ENCODE peak calls at places on chromosomes 13 and 19, in four cellular contexts. One of them, this sample, is unnamed. For H3K9me3, the result is how much of the 10 kb centered on the place peaks cover.

GRCh38 chr19:18226956-18227780 is 930 bp upstream of the PDE4C start:
- DNase-seq in CD4-positive, CD25-positive, alpha-beta regulatory T cell: no peak
- DNase-seq in CD4-positive, alpha-beta memory T cell: no peak
- DNase-seq in stomach: no peak
- DNase-seq in this sample: no peak

GRCh38 chr19:34904846-34905527 is 21.7 kb upstream of the ZNF30 start:
- DNase-seq in stomach: no peak
- DNase-seq in CD4-positive, alpha-beta memory T cell: no peak
- DNase-seq in CD4-positive, CD25-positive, alpha-beta regulatory T cell: no peak
- DNase-seq in this sample: no peak

GRCh38 chr19:31666126-31666525 is 316.9 kb upstream of the TSHZ3 start:
- DNase-seq in CD4-positive, alpha-beta memory T cell: no peak
- DNase-seq in CD4-positive, CD25-positive, alpha-beta regulatory T cell: no peak
- DNase-seq in stomach: no peak
- DNase-seq in this sample: no peak

GRCh38 chr19:53868091-53868891 is 608 bp downstream of the MYADM start:
- DNase-seq in stomach: peak
- DNase-seq in CD4-positive, alpha-beta memory T cell: peak
- DNase-seq in CD4-positive, CD25-positive, alpha-beta regulatory T cell: peak
- DNase-seq in this sample: peak

GRCh38 chr19:10194500-10195198 is at the start of gene DNMT1:
- DNase-seq in CD4-positive, alpha-beta memory T cell: peak
- DNase-seq in CD4-positive, CD25-positive, alpha-beta regulatory T cell: peak
- DNase-seq in stomach: peak
- DNase-seq in this sample: peak

GRCh38 chr13:28001049-28001448 is 12.6 kb upstream of the URAD start:
- DNase-seq in CD4-positive, alpha-beta memory T cell: no peak
- DNase-seq in stomach: no peak
- DNase-seq in CD4-positive, CD25-positive, alpha-beta regulatory T cell: no peak
- DNase-seq in this sample: no peak

GRCh38 chr13:94825507-94825906 is 113.2 kb upstream of the SOX21 start:
- DNase-seq in stomach: peak
- DNase-seq in CD4-positive, CD25-positive, alpha-beta regulatory T cell: no peak
- DNase-seq in CD4-positive, alpha-beta memory T cell: no peak
- DNase-seq in this sample: no peak

GRCh38 chr19:36245210-36246005 is 30.5 kb downstream of the ZNF146 start:
- DNase-seq in CD4-positive, alpha-beta memory T cell: no peak
- DNase-seq in stomach: no peak
- DNase-seq in CD4-positive, CD25-positive, alpha-beta regulatory T cell: no peak
- DNase-seq in this sample: no peak

GRCh38 chr19:16143399-16144215 is at the start of gene HSH2D:
- DNase-seq in CD4-positive, alpha-beta memory T cell: peak
- DNase-seq in stomach: peak
- DNase-seq in CD4-positive, CD25-positive, alpha-beta regulatory T cell: peak
- DNase-seq in this sample: peak

GRCh38 chr19:32646556-32646955 is 28.4 kb downstream of the ANKRD27 start:
- DNase-seq in CD4-positive, alpha-beta memory T cell: no peak
- DNase-seq in CD4-positive, CD25-positive, alpha-beta regulatory T cell: no peak
- DNase-seq in stomach: no peak
- DNase-seq in this sample: no peak

GRCh38 chr19:46692918-46693722 is 23.8 kb downstream of the PRKD2 start:
- DNase-seq in CD4-positive, CD25-positive, alpha-beta regulatory T cell: no peak
- DNase-seq in CD4-positive, alpha-beta memory T cell: no peak
- DNase-seq in stomach: no peak
- DNase-seq in this sample: no peak

GRCh38 chr19:36939153-36939552 is 23.0 kb downstream of the ZNF568 start:
- DNase-seq in CD4-positive, alpha-beta memory T cell: no peak
- DNase-seq in CD4-positive, CD25-positive, alpha-beta regulatory T cell: no peak
- DNase-seq in stomach: no peak
- DNase-seq in this sample: no peak

GRCh38 chr13:113405481-113406300 is 41.8 kb upstream of the GRTP1 start:
- DNase-seq in CD4-positive, alpha-beta memory T cell: no peak
- DNase-seq in stomach: no peak
- DNase-seq in CD4-positive, CD25-positive, alpha-beta regulatory T cell: no peak
- DNase-seq in this sample: no peak

GRCh38 chr19:51614789-51615188 is 15.4 kb downstream of the SIGLEC5 start:
- DNase-seq in CD4-positive, CD25-positive, alpha-beta regulatory T cell: no peak
- DNase-seq in stomach: no peak
- DNase-seq in CD4-positive, alpha-beta memory T cell: no peak
- DNase-seq in this sample: no peak

DNA sequence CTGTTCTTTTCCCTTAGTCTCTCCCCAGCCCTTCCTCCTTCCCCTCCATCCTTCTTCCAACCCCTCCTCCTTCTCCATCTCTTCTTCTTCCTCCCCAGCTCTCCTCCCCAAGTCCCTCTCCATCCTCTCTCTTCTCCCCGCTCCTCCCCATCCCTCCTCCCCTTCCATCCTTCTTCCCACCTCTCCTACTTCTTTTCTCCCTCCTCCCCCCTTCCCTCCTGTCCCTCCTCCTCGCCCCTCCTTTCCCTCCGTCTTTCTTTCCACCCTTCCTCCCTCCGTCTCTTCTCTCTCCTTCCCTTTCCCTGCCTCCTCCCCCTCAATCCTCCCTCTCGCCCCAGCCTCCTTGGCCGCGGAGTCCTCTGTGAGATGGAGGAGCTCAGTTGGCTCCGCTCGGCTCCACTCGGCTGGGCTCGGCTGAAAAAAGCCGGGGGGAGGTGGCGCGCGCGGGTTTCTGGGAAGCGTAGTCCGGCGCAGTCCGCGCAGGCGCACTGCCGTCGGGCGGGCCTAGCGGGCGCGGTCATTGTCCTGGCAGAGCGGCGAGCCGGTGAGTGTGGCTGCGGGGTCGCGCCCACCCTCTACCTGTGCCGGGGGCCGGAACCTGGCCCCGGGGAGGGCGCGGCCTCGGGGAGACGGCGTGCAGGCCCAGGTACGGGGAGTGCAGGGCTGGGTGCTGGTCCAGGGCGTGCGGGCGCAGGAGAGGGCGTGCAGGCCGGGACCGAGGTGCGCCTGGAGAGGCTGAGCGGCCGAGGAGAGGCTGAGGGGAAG is at the start of gene ZNF71:
- DNase-seq in CD4-positive, alpha-beta memory T cell: peak
- DNase-seq in CD4-positive, CD25-positive, alpha-beta regulatory T cell: peak
- DNase-seq in stomach: peak
- DNase-seq in this sample: peak
- H3K9me3 ChIP-seq in CD4-positive, alpha-beta memory T cell: under half
- H3K9me3 ChIP-seq in CD4-positive, CD25-positive, alpha-beta regulatory T cell: under half
- H3K9me3 ChIP-seq in stomach: under half
- H3K9me3 ChIP-seq in this sample: under half

GRCh38 chr19:56573914-56574313 is 6.6 kb downstream of the ZNF470 start:
- DNase-seq in CD4-positive, alpha-beta memory T cell: no peak
- DNase-seq in CD4-positive, CD25-positive, alpha-beta regulatory T cell: no peak
- DNase-seq in stomach: no peak
- DNase-seq in this sample: no peak
- H3K9me3 ChIP-seq in CD4-positive, alpha-beta memory T cell: half or more
- H3K9me3 ChIP-seq in CD4-positive, CD25-positive, alpha-beta regulatory T cell: half or more
- H3K9me3 ChIP-seq in stomach: half or more
- H3K9me3 ChIP-seq in this sample: half or more

DNA sequence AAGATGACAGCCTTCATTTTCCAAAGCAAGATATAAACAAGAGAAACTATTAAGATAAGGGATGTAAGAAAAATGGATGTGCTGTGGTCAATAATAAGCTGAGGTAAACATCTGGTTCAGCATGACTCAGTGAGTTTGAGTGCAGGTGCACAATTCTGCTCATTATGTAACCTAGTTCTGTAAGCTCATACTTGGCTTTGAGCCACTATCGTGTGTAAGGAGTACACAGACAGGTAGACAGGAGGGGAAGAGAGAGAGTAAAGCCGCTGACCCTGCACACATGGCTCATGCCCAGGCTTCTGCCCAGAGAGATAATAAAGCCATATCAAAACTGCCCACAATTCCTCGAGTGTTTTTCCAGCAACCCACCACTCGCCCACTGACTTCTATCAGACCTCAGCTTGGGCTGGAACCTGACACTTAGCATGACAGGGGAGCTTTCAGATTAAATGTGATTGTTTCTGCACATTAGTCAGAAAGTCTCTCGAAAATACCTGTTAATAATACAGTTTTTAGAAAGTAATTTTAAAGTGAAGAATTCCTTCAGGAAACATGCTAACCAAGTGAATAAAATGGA is 51.7 kb downstream of the ZNF91 start:
- DNase-seq in CD4-positive, CD25-positive, alpha-beta regulatory T cell: no peak
- DNase-seq in CD4-positive, alpha-beta memory T cell: no peak
- DNase-seq in stomach: no peak
- DNase-seq in this sample: no peak
- H3K9me3 ChIP-seq in CD4-positive, CD25-positive, alpha-beta regulatory T cell: half or more
- H3K9me3 ChIP-seq in CD4-positive, alpha-beta memory T cell: under half
- H3K9me3 ChIP-seq in stomach: half or more
- H3K9me3 ChIP-seq in this sample: under half

GRCh38 chr13:48993150-48993549 is 17.4 kb downstream of the FNDC3A start:
- DNase-seq in stomach: no peak
- DNase-seq in CD4-positive, CD25-positive, alpha-beta regulatory T cell: peak
- DNase-seq in CD4-positive, alpha-beta memory T cell: no peak
- DNase-seq in this sample: no peak

GRCh38 chr13:48998893-48999292 is 23.2 kb downstream of the FNDC3A start:
- DNase-seq in CD4-positive, CD25-positive, alpha-beta regulatory T cell: no peak
- DNase-seq in stomach: no peak
- DNase-seq in CD4-positive, alpha-beta memory T cell: no peak
- DNase-seq in this sample: no peak

GRCh38 chr13:49000247-49000646 is 24.5 kb downstream of the FNDC3A start:
- DNase-seq in CD4-positive, CD25-positive, alpha-beta regulatory T cell: no peak
- DNase-seq in stomach: no peak
- DNase-seq in CD4-positive, alpha-beta memory T cell: no peak
- DNase-seq in this sample: no peak

GRCh38 chr13:48990900-48991299 is 15.2 kb downstream of the FNDC3A start:
- DNase-seq in CD4-positive, alpha-beta memory T cell: no peak
- DNase-seq in stomach: no peak
- DNase-seq in CD4-positive, CD25-positive, alpha-beta regulatory T cell: no peak
- DNase-seq in this sample: no peak

GRCh38 chr13:48994731-48995130 is 19.0 kb downstream of the FNDC3A start:
- DNase-seq in CD4-positive, alpha-beta memory T cell: no peak
- DNase-seq in CD4-positive, CD25-positive, alpha-beta regulatory T cell: peak
- DNase-seq in stomach: no peak
- DNase-seq in this sample: no peak
- H3K9me3 ChIP-seq in CD4-positive, alpha-beta memory T cell: under half
- H3K9me3 ChIP-seq in CD4-positive, CD25-positive, alpha-beta regulatory T cell: under half
- H3K9me3 ChIP-seq in stomach: under half
- H3K9me3 ChIP-seq in this sample: under half

GRCh38 chr19:21751379-21751778 is 16.0 kb downstream of the ZNF100 start:
- DNase-seq in stomach: no peak
- DNase-seq in CD4-positive, CD25-positive, alpha-beta regulatory T cell: no peak
- DNase-seq in CD4-positive, alpha-beta memory T cell: no peak
- DNase-seq in this sample: no peak

GRCh38 chr19:21748088-21748487 is 19.3 kb downstream of the ZNF100 start:
- DNase-seq in CD4-positive, CD25-positive, alpha-beta regulatory T cell: no peak
- DNase-seq in stomach: no peak
- DNase-seq in CD4-positive, alpha-beta memory T cell: no peak
- DNase-seq in this sample: no peak

GRCh38 chr19:21750586-21751128 is 16.7 kb downstream of the ZNF100 start:
- DNase-seq in CD4-positive, CD25-positive, alpha-beta regulatory T cell: no peak
- DNase-seq in stomach: no peak
- DNase-seq in CD4-positive, alpha-beta memory T cell: no peak
- DNase-seq in this sample: no peak

DNA sequence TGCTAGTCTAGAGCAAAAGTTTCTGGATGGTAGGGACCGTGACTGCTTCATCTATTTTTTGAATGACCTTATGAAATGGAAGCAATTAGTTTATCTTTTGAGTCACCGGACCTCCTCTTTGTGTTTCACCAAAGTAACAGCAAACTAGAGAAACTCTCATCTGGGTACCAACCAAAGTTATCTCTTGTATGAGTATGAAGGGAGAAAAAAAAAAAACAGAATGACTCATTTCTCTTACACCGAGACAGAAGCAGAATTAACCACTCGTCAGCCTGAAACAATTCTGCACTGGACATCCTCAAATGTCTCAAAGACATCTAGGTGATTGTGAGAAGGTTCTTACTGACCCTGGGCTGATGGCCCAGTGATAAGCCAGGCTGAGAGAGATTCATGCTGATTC is 18.3 kb downstream of the ZNF100 start:
- DNase-seq in stomach: no peak
- DNase-seq in CD4-positive, alpha-beta memory T cell: no peak
- DNase-seq in CD4-positive, CD25-positive, alpha-beta regulatory T cell: no peak
- DNase-seq in this sample: no peak
- H3K9me3 ChIP-seq in stomach: under half
- H3K9me3 ChIP-seq in CD4-positive, alpha-beta memory T cell: under half
- H3K9me3 ChIP-seq in CD4-positive, CD25-positive, alpha-beta regulatory T cell: half or more
- H3K9me3 ChIP-seq in this sample: under half

GRCh38 chr19:58181902-58182576 is 822 bp upstream of the ZNF274 start:
- DNase-seq in stomach: peak
- DNase-seq in CD4-positive, alpha-beta memory T cell: peak
- DNase-seq in CD4-positive, CD25-positive, alpha-beta regulatory T cell: peak
- DNase-seq in this sample: no peak

GRCh38 chr19:58182989-58183821 is at the start of gene ZNF274:
- DNase-seq in CD4-positive, CD25-positive, alpha-beta regulatory T cell: peak
- DNase-seq in stomach: peak
- DNase-seq in CD4-positive, alpha-beta memory T cell: peak
- DNase-seq in this sample: peak

GRCh38 chr19:58183822-58184215 is 958 bp downstream of the ZNF274 start:
- DNase-seq in CD4-positive, alpha-beta memory T cell: no peak
- DNase-seq in stomach: no peak
- DNase-seq in CD4-positive, CD25-positive, alpha-beta regulatory T cell: peak
- DNase-seq in this sample: no peak

DNA sequence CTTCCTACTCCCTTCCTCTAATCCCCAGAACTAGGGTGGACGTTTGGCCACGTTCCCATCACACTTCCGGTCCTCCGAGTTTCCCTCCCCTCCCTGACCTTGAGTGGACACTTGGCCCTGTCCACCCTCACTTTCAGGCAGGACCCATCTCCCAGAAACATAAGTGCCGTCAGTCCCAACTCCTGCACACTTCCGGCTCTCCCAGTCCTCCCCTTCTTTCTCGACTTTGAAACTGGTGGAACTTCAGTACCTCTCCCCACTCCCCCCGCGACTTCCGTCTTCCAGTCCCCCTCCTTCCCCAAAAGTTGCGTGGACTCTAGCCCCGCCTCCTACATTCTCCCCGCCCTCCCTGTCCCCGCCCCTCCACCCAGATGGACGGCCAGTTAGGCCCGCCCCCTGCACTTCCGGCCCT is 278 bp upstream of the ZNF274 start:
- DNase-seq in CD4-positive, CD25-positive, alpha-beta regulatory T cell: no peak
- DNase-seq in CD4-positive, alpha-beta memory T cell: no peak
- DNase-seq in stomach: no peak
- DNase-seq in this sample: no peak
- H3K9me3 ChIP-seq in CD4-positive, CD25-positive, alpha-beta regulatory T cell: half or more
- H3K9me3 ChIP-seq in CD4-positive, alpha-beta memory T cell: under half
- H3K9me3 ChIP-seq in stomach: half or more
- H3K9me3 ChIP-seq in this sample: half or more